ENCODE peak calls at places on chromosomes 6 and 20, in six cellular contexts. One of them, this sample, is unnamed.

GRCh38 chr6:12472601-12473038 is 182.5 kb downstream of the EDN1 start:
- DNase-seq in A549: no peak
- DNase-seq in endothelial cell of umbilical vein: no peak
- DNase-seq in K562: no peak
- DNase-seq in GM12878: no peak
- DNase-seq in HepG2: peak
- DNase-seq in this sample: no peak

GRCh38 chr20:59039233-59039632 is 3.4 kb downstream of the PRELID3B start:
- DNase-seq in A549: no peak
- DNase-seq in endothelial cell of umbilical vein: no peak
- DNase-seq in K562: no peak
- DNase-seq in GM12878: no peak
- DNase-seq in HepG2: no peak
- DNase-seq in this sample: peak

GRCh38 chr6:2953098-2953497 is 18.3 kb downstream of the SERPINB6 start:
- DNase-seq in A549: no peak
- DNase-seq in endothelial cell of umbilical vein: no peak
- DNase-seq in K562: no peak
- DNase-seq in GM12878: no peak
- DNase-seq in HepG2: no peak
- DNase-seq in this sample: no peak

GRCh38 chr20:35146299-35146921 is 726 bp downstream of the EDEM2 start:
- DNase-seq in A549: peak
- DNase-seq in endothelial cell of umbilical vein: peak
- DNase-seq in K562: peak
- DNase-seq in GM12878: no peak
- DNase-seq in HepG2: peak
- DNase-seq in this sample: peak

GRCh38 chr6:47132724-47133123 is 90.6 kb upstream of the ADGRF1 start:
- DNase-seq in A549: no peak
- DNase-seq in endothelial cell of umbilical vein: no peak
- DNase-seq in K562: no peak
- DNase-seq in GM12878: no peak
- DNase-seq in HepG2: no peak
- DNase-seq in this sample: no peak

GRCh38 chr6:31769684-31770371 is 7.3 kb downstream of the VWA7 start:
- DNase-seq in A549: peak
- DNase-seq in endothelial cell of umbilical vein: peak
- DNase-seq in K562: peak
- DNase-seq in GM12878: peak
- DNase-seq in HepG2: peak
- DNase-seq in this sample: peak

GRCh38 chr6:142627474-142627873 is 317.5 kb downstream of the HIVEP2 start:
- DNase-seq in A549: no peak
- DNase-seq in endothelial cell of umbilical vein: no peak
- DNase-seq in K562: no peak
- DNase-seq in GM12878: no peak
- DNase-seq in HepG2: no peak
- DNase-seq in this sample: no peak

GRCh38 chr6:118770112-118770788 is 118.9 kb upstream of the CEP85L start:
- DNase-seq in A549: no peak
- DNase-seq in endothelial cell of umbilical vein: no peak
- DNase-seq in K562: no peak
- DNase-seq in GM12878: no peak
- DNase-seq in HepG2: no peak
- DNase-seq in this sample: no peak

DNA sequence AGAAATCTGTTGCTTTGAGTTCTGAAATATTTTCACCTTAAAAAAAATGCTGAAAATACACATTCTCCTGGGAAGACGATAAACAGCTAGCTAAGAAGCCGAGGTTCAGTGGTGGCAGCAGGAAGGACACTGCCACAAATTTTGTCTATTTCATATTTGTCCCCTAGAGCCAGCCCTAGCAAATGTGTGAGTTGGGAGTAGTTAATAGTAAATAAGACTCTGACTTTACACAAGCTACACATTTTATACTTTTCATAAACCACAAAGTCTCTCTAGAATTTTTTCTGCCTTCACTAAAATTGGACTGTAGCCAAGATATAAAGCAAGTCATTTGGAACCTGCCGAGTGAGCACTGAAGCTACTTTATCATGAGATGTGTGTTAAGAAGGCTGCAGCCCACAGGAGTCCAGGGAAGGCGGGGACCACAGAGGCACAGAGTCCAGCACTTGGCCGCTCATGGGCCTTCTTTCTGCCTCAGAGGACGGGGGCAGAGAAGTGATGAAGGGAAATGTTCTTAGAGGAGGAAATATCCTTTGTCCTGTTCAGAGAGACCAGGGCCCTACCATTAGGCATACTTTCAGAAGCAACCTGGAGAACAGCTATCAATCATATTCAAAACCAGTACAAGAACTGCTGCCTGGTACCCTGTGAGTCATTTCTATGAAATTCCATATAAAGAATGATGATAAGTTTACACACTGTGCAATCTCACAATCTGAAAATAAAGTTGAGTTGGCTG is 241.7 kb upstream of the TAB2 start:
- DNase-seq in A549: no peak
- DNase-seq in endothelial cell of umbilical vein: no peak
- DNase-seq in K562: no peak
- DNase-seq in GM12878: no peak
- DNase-seq in HepG2: no peak
- DNase-seq in this sample: no peak
- TF ChIP-seq MYC in A549: no peak
- TF ChIP-seq MYC in endothelial cell of umbilical vein: no peak
- TF ChIP-seq MYC in K562: no peak
- TF ChIP-seq MYC in GM12878: no peak
- TF ChIP-seq MYC in HepG2: no peak
- TF ChIP-seq MYC in this sample: no peak

DNA sequence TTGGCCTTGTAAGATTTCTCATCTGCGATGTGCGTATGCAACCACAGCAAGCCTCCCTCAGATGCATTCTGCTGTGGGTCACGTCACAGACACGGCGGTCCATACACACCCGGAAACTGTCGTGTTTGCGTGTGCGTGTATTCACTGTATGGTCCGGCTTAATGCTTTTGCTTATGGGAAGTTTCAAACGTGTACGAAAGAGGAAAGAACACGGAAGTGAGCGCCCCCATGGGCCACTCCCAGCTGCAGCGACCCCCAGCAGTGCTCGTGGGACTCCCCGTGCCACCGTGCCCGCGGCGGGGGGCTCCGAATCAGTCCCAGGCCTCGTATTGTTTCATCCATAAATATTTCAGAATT is 10.2 kb downstream of the DLL1 start:
- DNase-seq in A549: no peak
- DNase-seq in endothelial cell of umbilical vein: no peak
- DNase-seq in K562: no peak
- DNase-seq in GM12878: no peak
- DNase-seq in HepG2: no peak
- DNase-seq in this sample: no peak
- H3K4me3 ChIP-seq in A549: peak
- H3K4me3 ChIP-seq in endothelial cell of umbilical vein: no peak
- H3K4me3 ChIP-seq in K562: no peak
- H3K4me3 ChIP-seq in GM12878: no peak
- H3K4me3 ChIP-seq in HepG2: no peak
- H3K4me3 ChIP-seq in this sample: peak

DNA sequence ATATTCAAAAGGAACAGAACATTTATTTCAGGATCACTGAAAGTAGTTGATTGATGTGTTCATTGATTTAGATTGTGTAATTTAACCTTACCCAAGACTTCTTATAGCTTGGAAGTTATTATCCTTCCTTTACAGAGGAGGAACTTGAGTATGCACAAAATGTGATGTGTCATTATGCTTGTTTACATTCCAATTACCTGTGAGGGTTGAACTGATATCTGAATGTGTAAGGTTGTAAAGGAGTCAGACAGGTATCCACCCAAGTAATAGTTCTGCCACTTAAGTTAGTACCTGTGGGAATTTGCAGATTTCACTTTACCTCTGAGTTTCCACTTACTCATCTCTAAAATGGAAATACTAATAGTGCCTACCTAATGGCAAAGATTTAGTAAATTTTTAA is 668.2 kb downstream of the DOK5 start:
- DNase-seq in A549: no peak
- DNase-seq in endothelial cell of umbilical vein: no peak
- DNase-seq in K562: no peak
- DNase-seq in GM12878: no peak
- DNase-seq in HepG2: no peak
- DNase-seq in this sample: no peak
- TF ChIP-seq MYC in A549: no peak
- TF ChIP-seq MYC in endothelial cell of umbilical vein: no peak
- TF ChIP-seq MYC in K562: no peak
- TF ChIP-seq MYC in GM12878: no peak
- TF ChIP-seq MYC in HepG2: no peak
- TF ChIP-seq MYC in this sample: no peak

DNA sequence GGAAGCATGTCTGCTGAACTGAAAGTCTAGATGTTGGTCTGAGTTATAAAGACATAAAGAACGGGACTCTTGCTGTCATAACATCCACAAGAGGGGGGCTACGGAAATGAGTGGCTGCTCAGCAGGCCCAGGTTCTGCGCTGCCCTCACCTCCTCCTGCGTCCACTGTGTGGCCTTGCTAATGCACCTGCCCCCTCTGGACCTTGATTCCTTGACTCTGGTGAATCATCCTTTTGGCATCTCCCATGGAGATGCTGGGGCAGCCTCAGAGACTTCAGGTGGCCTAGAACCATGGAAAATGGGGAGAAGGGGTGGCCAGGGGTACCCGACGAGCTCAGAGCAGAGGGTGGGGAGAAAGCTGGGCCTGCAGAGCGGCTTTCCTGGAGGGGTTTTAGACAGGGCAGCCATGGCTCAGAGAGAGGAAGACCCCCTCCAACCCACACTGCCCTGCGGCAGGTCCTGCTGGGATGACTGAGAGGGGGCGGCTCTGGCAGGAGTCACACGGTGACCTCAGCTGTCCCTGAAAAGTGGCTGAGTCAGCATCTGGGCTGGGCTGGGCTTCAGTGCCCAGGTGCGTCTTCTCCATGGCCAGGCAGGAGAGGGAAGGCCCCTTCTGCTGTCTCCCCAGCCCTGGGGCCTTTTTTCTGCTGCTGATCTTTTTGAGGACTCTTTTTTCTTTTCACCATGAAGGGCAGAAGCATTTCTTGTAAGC is 46.9 kb downstream of the DLGAP4 start:
- DNase-seq in A549: no peak
- DNase-seq in endothelial cell of umbilical vein: no peak
- DNase-seq in K562: no peak
- DNase-seq in GM12878: no peak
- DNase-seq in HepG2: peak
- DNase-seq in this sample: no peak
- H3K4me3 ChIP-seq in A549: no peak
- H3K4me3 ChIP-seq in endothelial cell of umbilical vein: no peak
- H3K4me3 ChIP-seq in K562: no peak
- H3K4me3 ChIP-seq in GM12878: no peak
- H3K4me3 ChIP-seq in HepG2: no peak
- H3K4me3 ChIP-seq in this sample: no peak

GRCh38 chr6:154187203-154187602 is 148.2 kb downstream of the OPRM1 start:
- DNase-seq in A549: no peak
- DNase-seq in endothelial cell of umbilical vein: no peak
- DNase-seq in K562: no peak
- DNase-seq in GM12878: no peak
- DNase-seq in HepG2: no peak
- DNase-seq in this sample: no peak
- TF ChIP-seq MYC in A549: no peak
- TF ChIP-seq MYC in endothelial cell of umbilical vein: no peak
- TF ChIP-seq MYC in K562: no peak
- TF ChIP-seq MYC in GM12878: no peak
- TF ChIP-seq MYC in HepG2: no peak
- TF ChIP-seq MYC in this sample: no peak

GRCh38 chr6:132512638-132513632 is at the start of gene STX7:
- DNase-seq in A549: peak
- DNase-seq in endothelial cell of umbilical vein: peak
- DNase-seq in K562: peak
- DNase-seq in GM12878: peak
- DNase-seq in HepG2: peak
- DNase-seq in this sample: peak

GRCh38 chr6:132512342-132512637 is 626 bp downstream of the STX7 start:
- DNase-seq in A549: no peak
- DNase-seq in endothelial cell of umbilical vein: no peak
- DNase-seq in K562: no peak
- DNase-seq in GM12878: no peak
- DNase-seq in HepG2: no peak
- DNase-seq in this sample: no peak

GRCh38 chr6:132511836-132512230 is 1.1 kb downstream of the STX7 start:
- DNase-seq in A549: no peak
- DNase-seq in endothelial cell of umbilical vein: peak
- DNase-seq in K562: peak
- DNase-seq in GM12878: no peak
- DNase-seq in HepG2: no peak
- DNase-seq in this sample: peak

GRCh38 chr6:132513821-132514545 is 1.1 kb upstream of the STX7 start:
- DNase-seq in A549: no peak
- DNase-seq in endothelial cell of umbilical vein: no peak
- DNase-seq in K562: peak
- DNase-seq in GM12878: no peak
- DNase-seq in HepG2: peak
- DNase-seq in this sample: peak

GRCh38 chr6:132511159-132511835 is 1.6 kb downstream of the STX7 start:
- DNase-seq in A549: no peak
- DNase-seq in endothelial cell of umbilical vein: peak
- DNase-seq in K562: peak
- DNase-seq in GM12878: no peak
- DNase-seq in HepG2: peak
- DNase-seq in this sample: peak
- H3K4me3 ChIP-seq in A549: peak
- H3K4me3 ChIP-seq in endothelial cell of umbilical vein: peak
- H3K4me3 ChIP-seq in K562: peak
- H3K4me3 ChIP-seq in GM12878: peak
- H3K4me3 ChIP-seq in HepG2: peak
- H3K4me3 ChIP-seq in this sample: peak

GRCh38 chr6:153085239-153085638 is 45.8 kb downstream of the RGS17 start:
- DNase-seq in A549: no peak
- DNase-seq in endothelial cell of umbilical vein: peak
- DNase-seq in K562: no peak
- DNase-seq in GM12878: no peak
- DNase-seq in HepG2: no peak
- DNase-seq in this sample: no peak
- TF ChIP-seq MYC in A549: no peak
- TF ChIP-seq MYC in endothelial cell of umbilical vein: no peak
- TF ChIP-seq MYC in K562: no peak
- TF ChIP-seq MYC in GM12878: no peak
- TF ChIP-seq MYC in HepG2: no peak
- TF ChIP-seq MYC in this sample: no peak

DNA sequence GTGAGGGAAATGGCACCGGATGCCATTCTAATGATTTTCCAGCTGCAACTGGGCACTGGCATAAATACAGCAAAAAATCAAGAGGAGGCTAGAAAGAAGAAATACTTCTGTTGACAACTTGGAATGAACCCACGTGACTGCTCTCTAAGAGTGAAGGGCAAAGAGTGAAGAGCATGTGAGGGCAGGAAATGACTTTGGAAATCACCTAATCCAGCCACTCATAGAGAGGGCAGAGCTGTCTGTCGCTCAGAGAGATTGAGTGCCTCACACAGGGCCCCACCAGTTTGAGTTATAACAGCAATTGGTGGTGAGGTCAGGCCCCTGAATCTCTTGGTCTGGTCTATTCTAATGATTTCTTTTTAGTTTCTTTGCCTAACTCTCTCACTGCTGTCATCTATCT is 3.9 kb upstream of the NEDD9 start:
- DNase-seq in A549: no peak
- DNase-seq in endothelial cell of umbilical vein: peak
- DNase-seq in K562: no peak
- DNase-seq in GM12878: peak
- DNase-seq in HepG2: no peak
- DNase-seq in this sample: no peak
- H3K4me3 ChIP-seq in A549: no peak
- H3K4me3 ChIP-seq in endothelial cell of umbilical vein: no peak
- H3K4me3 ChIP-seq in K562: no peak
- H3K4me3 ChIP-seq in GM12878: no peak
- H3K4me3 ChIP-seq in HepG2: no peak
- H3K4me3 ChIP-seq in this sample: no peak

GRCh38 chr6:167098825-167099225 is 24.1 kb upstream of the CCR6 start:
- DNase-seq in A549: no peak
- DNase-seq in endothelial cell of umbilical vein: no peak
- DNase-seq in K562: no peak
- DNase-seq in GM12878: peak
- DNase-seq in HepG2: no peak
- DNase-seq in this sample: peak
- TF ChIP-seq MYC in A549: no peak
- TF ChIP-seq MYC in endothelial cell of umbilical vein: no peak
- TF ChIP-seq MYC in K562: no peak
- TF ChIP-seq MYC in GM12878: no peak
- TF ChIP-seq MYC in HepG2: no peak
- TF ChIP-seq MYC in this sample: no peak

This sample was measured in NB4.